ENCODE peak calls at places on chromosome 17, in four cellular contexts. F, O, V and E are unnamed samples.

GRCh38 chr17:27535178-27535928 is 79.1 kb downstream of the KSR1 start:
- DNase-seq in F (no peak), O (no peak), V (no peak), E (no peak)

GRCh38 chr17:39699818-39700147 is at the start of gene ERBB2:
- DNase-seq in F (no peak), O (no peak), V (peak), E (peak)

GRCh38 chr17:77375526-77375916 is 234.8 kb downstream of the SEC14L1 start:
- DNase-seq in F (no peak), O (no peak), V (no peak), E (no peak)

GRCh38 chr17:54950116-54950515 is 18.3 kb downstream of the COX11 start:
- DNase-seq in F (no peak), O (no peak), V (no peak), E (no peak)

GRCh38 chr17:74778960-74779359 is 2.8 kb upstream of the NAT9 start:
- DNase-seq in F (no peak), O (no peak), V (peak), E (no peak)

GRCh38 chr17:45235071-45236001 is 13.7 kb downstream of the FMNL1 start:
- DNase-seq in F (peak), O (peak), V (peak), E (no peak)

GRCh38 chr17:37225458-37225857 is 150.3 kb upstream of the C17orf78 start:
- DNase-seq in F (no peak), O (no peak), V (no peak), E (no peak)

GRCh38 chr17:33277436-33278100 is 15.5 kb downstream of the ASIC2 start:
- DNase-seq in F (no peak), O (no peak), V (no peak), E (no peak)

GRCh38 chr17:77963441-77963840 is 4.9 kb downstream of the TNRC6C start:
- DNase-seq in F (no peak), O (peak), V (peak), E (peak)

GRCh38 chr17:81390029-81390428 is 5.2 kb upstream of the BAHCC1 start:
- DNase-seq in F (no peak), O (no peak), V (no peak), E (no peak)

GRCh38 chr17:80818871-80819270 is 172.8 kb upstream of the CHMP6 start:
- DNase-seq in F (no peak), O (no peak), V (no peak), E (no peak)

GRCh38 chr17:74037320-74037719 is 166.2 kb upstream of the RPL38 start:
- DNase-seq in F (no peak), O (no peak), V (no peak), E (no peak)

GRCh38 chr17:67218385-67218950 is 26.5 kb downstream of the HELZ start:
- DNase-seq in F (no peak), O (no peak), V (peak), E (peak)

GRCh38 chr17:47315451-47316266 is 8.1 kb upstream of the EFCAB13 start:
- DNase-seq in F (peak), O (peak), V (peak), E (peak)

GRCh38 chr17:45019177-45019711 is 32.2 kb downstream of the DCAKD start:
- DNase-seq in F (peak), O (peak), V (no peak), E (no peak)

GRCh38 chr17:4490637-4491061 is 8.0 kb upstream of the SPNS2 start:
- DNase-seq in F (no peak), O (no peak), V (no peak), E (no peak)

GRCh38 chr17:80996422-80997305 is 5.0 kb downstream of the CHMP6 start:
- DNase-seq in F (no peak), O (no peak), V (no peak), E (no peak)

GRCh38 chr17:63834431-63835166 is 7.1 kb upstream of the FTSJ3 start:
- DNase-seq in F (peak), O (peak), V (peak), E (peak)